ENCODE peak calls at places on chromosome X, in seven cellular contexts. L, N, H, F, X, G and J are unnamed samples.

GRCh38 chrX:155857561-155857960 is 23.6 kb upstream of the VAMP7 start:
- DNase-seq in X (no peak), H (no peak), L (no peak), G (peak; percentile 8), F (peak; percentile 24), N (no peak), J (peak; percentile 36)

GRCh38 chrX:15721911-15722310 is 16.2 kb upstream of the CA5B start:
- DNase-seq in L (no peak), N (no peak), H (no peak), G (no peak), F (no peak), X (no peak), J (no peak)

GRCh38 chrX:115639481-115639880 is 78.5 kb downstream of the PLS3 start:
- DNase-seq in L (no peak), H (no peak), G (no peak), N (no peak), F (no peak), X (no peak), J (no peak)

GRCh38 chrX:1589356-1590130 is 1.9 kb upstream of the AKAP17A start:
- DNase-seq in L (no peak), H (no peak), F (no peak), G (no peak), N (no peak), X (no peak), J (no peak)

GRCh38 chrX:31355206-31355955 is 283.5 kb upstream of the FTHL17 start:
- DNase-seq in F (no peak), L (no peak), G (no peak), H (no peak), X (no peak), N (no peak), J (no peak)

GRCh38 chrX:119692241-119693031 is 532 bp downstream of the SEPTIN6 start:
- DNase-seq in H (peak; percentile 78), G (peak; percentile 21), N (no peak), X (peak; percentile 57), F (peak; percentile 21), L (no peak), J (peak; percentile 50)

GRCh38 chrX:43450355-43450754 is 205.7 kb upstream of the MAOA start:
- DNase-seq in G (no peak), F (no peak), N (no peak), H (no peak), L (no peak), X (no peak), J (no peak)

GRCh38 chrX:2782171-2782570 is 30.3 kb downstream of the XG start:
- DNase-seq in X (no peak), L (no peak), H (no peak), F (no peak), N (no peak), G (no peak), J (no peak)

GRCh38 chrX:24292358-24292757 is 21.5 kb downstream of the SUPT20HL2 start:
- DNase-seq in H (peak; percentile 52), L (no peak), X (no peak), N (no peak), G (no peak), F (no peak), J (no peak)

GRCh38 chrX:69615779-69616519 is at the start of gene EDA:
- DNase-seq in N (peak; percentile 88), L (no peak), X (peak; percentile 57), G (peak; percentile 93), H (peak; percentile 91), F (peak; percentile 78), J (peak; percentile 70)

GRCh38 chrX:15334561-15334960 is 762 bp downstream of the PIGA start:
- DNase-seq in F (peak; percentile 23), L (no peak), X (no peak), N (peak; percentile 24), G (peak; percentile 2), H (no peak), J (peak; percentile 37)

GRCh38 chrX:111170017-111170416 is 74.0 kb downstream of the PAK3 start:
- DNase-seq in G (no peak), X (no peak), L (no peak), H (no peak), N (no peak), F (peak; percentile 2), J (no peak)

GRCh38 chrX:9311411-9312160 is 153.3 kb upstream of the TBL1X start:
- DNase-seq in L (no peak), G (no peak), H (no peak), F (peak; percentile 14), X (no peak), N (no peak), J (no peak)

GRCh38 chrX:97691901-97692455 is 808.3 kb downstream of the RPA4 start:
- DNase-seq in N (no peak), G (no peak), F (no peak), H (no peak), X (no peak), L (no peak), J (no peak)

GRCh38 chrX:16578218-16578617 is 71.7 kb upstream of the S100G start:
- DNase-seq in L (no peak), N (no peak), X (no peak), F (no peak), G (no peak), H (no peak), J (peak; percentile 59)

GRCh38 chrX:132489256-132490085 is 633 bp upstream of the MBNL3 start:
- DNase-seq in X (peak; percentile 87), F (peak; percentile 71), N (peak; percentile 78), G (peak; percentile 69), H (peak; percentile 77), L (peak; percentile 11), J (peak; percentile 66)

GRCh38 chrX:145405012-145405411 is 157.7 kb downstream of the SPANXN1 start:
- DNase-seq in H (no peak), F (peak; percentile 7), G (peak; percentile 21), X (peak; percentile 6), L (no peak), N (peak; percentile 19), J (peak; percentile 9)

GRCh38 chrX:44536198-44536597 is 6.5 kb downstream of the FUNDC1 start:
- DNase-seq in X (no peak), N (no peak), F (no peak), H (no peak), L (no peak), G (no peak), J (no peak)